ENCODE peak calls at places on chromosomes 13 and 19, in five cellular contexts. S, Q, F, G and X are unnamed samples.
A peak's percentile ranks its signal among the peaks of the same experiment; 100 is the strongest.

GRCh38 chr19:31066385-31066784 is 282.9 kb downstream of the TSHZ3 start:
- DNase-seq in F (no peak), Q (no peak), S (peak; percentile 84), G (no peak), X (peak; percentile 78)

GRCh38 chr13:32790731-32791130 is 204.5 kb downstream of the PDS5B start:
- DNase-seq in S (no peak), Q (no peak), F (no peak), G (no peak), X (no peak)

GRCh38 chr19:35438527-35438926 is 9.5 kb upstream of the FFAR2 start:
- DNase-seq in G (no peak), F (no peak), S (no peak), Q (no peak), X (no peak)

GRCh38 chr19:55641376-55642152 is 762 bp downstream of the ZNF580 start:
- DNase-seq in G (peak; percentile 45), F (no peak), Q (no peak), S (peak; percentile 68), X (peak; percentile 18)

GRCh38 chr13:74557870-74558269 is 423.7 kb upstream of the KLF12 start:
- DNase-seq in S (no peak), Q (no peak), F (no peak), G (no peak), X (no peak)

GRCh38 chr19:38034153-38034835 is 127.3 kb downstream of the SIPA1L3 start:
- DNase-seq in G (no peak), S (no peak), F (no peak), Q (no peak), X (peak; percentile 62)

GRCh38 chr19:23971598-23971997 is 56.9 kb downstream of the ZNF726 start:
- DNase-seq in Q (no peak), S (no peak), G (peak; percentile 42), F (no peak), X (no peak)

GRCh38 chr19:33763661-33764343 is 32.9 kb upstream of the KCTD15 start:
- DNase-seq in F (no peak), S (no peak), G (peak; percentile 91), Q (no peak), X (no peak)

GRCh38 chr19:10111405-10111811 is at the start of gene P2RY11:
- DNase-seq in F (peak; percentile 75), S (no peak), Q (peak; percentile 11), G (peak; percentile 23), X (no peak)

GRCh38 chr13:46641274-46642081 is 88.5 kb downstream of the LRCH1 start:
- DNase-seq in G (no peak), S (no peak), F (no peak), Q (no peak), X (no peak)

GRCh38 chr19:2529473-2529918 is 53.6 kb downstream of the GADD45B start:
- DNase-seq in F (no peak), G (no peak), Q (no peak), S (peak; percentile 68), X (peak; percentile 96)

GRCh38 chr13:75968103-75968838 is 332.1 kb downstream of the LMO7 start:
- DNase-seq in G (no peak), S (no peak), Q (no peak), F (no peak), X (peak; percentile 26)

GRCh38 chr13:80359459-80360297 is 18.8 kb upstream of the SPRY2 start:
- DNase-seq in F (no peak), Q (peak; percentile 30), G (no peak), S (no peak), X (no peak)

GRCh38 chr19:7385062-7385461 is 36.3 kb downstream of the ARHGEF18 start:
- DNase-seq in G (no peak), S (no peak), F (no peak), Q (no peak), X (no peak)

GRCh38 chr19:11560404-11560988 is 1.5 kb upstream of the ELOF1 start:
- DNase-seq in F (peak; percentile 83), S (no peak), G (peak; percentile 79), Q (peak; percentile 73), X (peak; percentile 84)

GRCh38 chr19:36093146-36093662 is 17.7 kb upstream of the OVOL3 start:
- DNase-seq in F (peak; percentile 19), G (no peak), S (no peak), Q (no peak), X (no peak)

GRCh38 chr19:45076029-45076850 is at the start of gene ZNF296:
- DNase-seq in Q (peak; percentile 88), G (no peak), S (peak; percentile 94), F (no peak), X (no peak)

GRCh38 chr13:110266431-110266809 is 40.5 kb downstream of the COL4A1 start:
- DNase-seq in S (no peak), F (no peak), Q (no peak), G (no peak), X (no peak)

GRCh38 chr19:38852231-38853044 is 2.7 kb upstream of the HNRNPL start:
- DNase-seq in F (no peak), G (peak; percentile 43), Q (peak; percentile 49), S (peak; percentile 86), X (peak; percentile 79)

GRCh38 chr19:1206733-1207301 is 1.2 kb downstream of the STK11 start:
- DNase-seq in S (no peak), G (no peak), F (no peak), Q (no peak), X (no peak)

GRCh38 chr13:23701646-23702045 is 131.4 kb downstream of the TNFRSF19 start:
- DNase-seq in Q (no peak), G (no peak), S (no peak), F (no peak), X (peak; percentile 77)

GRCh38 chr13:60519496-60519895 is 122.5 kb downstream of the TDRD3 start:
- DNase-seq in F (no peak), Q (no peak), S (no peak), G (no peak), X (no peak)

DNA sequence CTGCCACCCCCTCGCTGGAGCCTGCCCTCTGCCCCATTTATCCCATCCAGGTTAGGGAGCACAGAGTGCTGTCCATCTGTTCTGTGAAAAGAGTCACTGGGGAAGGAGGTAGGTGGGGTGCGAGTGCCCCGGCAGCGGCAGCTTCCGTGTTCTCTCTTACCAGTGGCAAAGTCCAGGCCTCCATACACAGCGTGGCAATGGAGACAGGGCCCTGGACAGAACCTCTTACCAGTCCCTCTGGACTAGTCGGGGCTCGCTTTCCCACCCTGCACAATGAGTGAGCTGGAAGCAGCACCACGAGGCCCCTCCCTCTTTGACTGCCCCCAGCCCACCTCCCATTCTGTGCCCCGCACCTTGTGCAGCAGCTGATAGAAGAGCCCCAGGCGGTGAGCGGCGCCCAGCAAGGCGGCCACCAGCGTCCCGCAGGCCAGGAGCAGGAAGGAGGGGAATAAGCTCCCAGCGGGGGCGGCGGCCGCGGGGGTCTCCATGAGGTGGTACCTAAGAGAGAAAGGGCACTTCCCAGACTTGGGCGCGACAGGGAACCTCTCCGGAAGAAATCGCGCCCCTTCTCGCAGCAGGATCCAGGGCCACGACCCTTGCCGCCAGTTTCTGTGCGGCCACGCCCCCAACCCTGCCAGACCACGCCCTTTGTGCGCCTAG is 17.5 kb downstream of the SYDE1 start:
- DNase-seq in G (peak; percentile 88), F (no peak), S (no peak), Q (peak; percentile 34), X (no peak)
- TF ChIP-seq RCOR1 in G (no peak), F (no peak), S (no peak), Q (no peak), X (no peak)

GRCh38 chr13:106375085-106375484 is 160.4 kb downstream of the EFNB2 start:
- DNase-seq in Q (no peak), F (no peak), G (no peak), S (no peak), X (no peak)

GRCh38 chr13:106372199-106373160 is 163.0 kb downstream of the EFNB2 start:
- DNase-seq in F (no peak), S (no peak), G (no peak), Q (no peak), X (peak; percentile 54)

GRCh38 chr13:106373304-106373988 is 162.0 kb downstream of the EFNB2 start:
- DNase-seq in Q (no peak), F (no peak), S (no peak), G (no peak), X (no peak)

GRCh38 chr13:106374631-106375030 is 160.8 kb downstream of the EFNB2 start:
- DNase-seq in G (no peak), S (no peak), Q (no peak), F (no peak), X (no peak)

GRCh38 chr13:106373989-106374572 is 161.4 kb downstream of the EFNB2 start:
- DNase-seq in F (peak; percentile 69), Q (no peak), S (no peak), G (no peak), X (peak; percentile 73)
- TF ChIP-seq RCOR1 in F (no peak), Q (no peak), S (no peak), G (no peak), X (no peak)

GRCh38 chr19:47247308-47247990 is 8.9 kb upstream of the CCDC9 start:
- DNase-seq in S (peak; percentile 73), Q (peak; percentile 60), G (peak; percentile 74), F (no peak), X (peak; percentile 75)
- TF ChIP-seq RCOR1 in S (no peak), Q (peak; percentile 88), G (no peak), F (peak; percentile 47), X (no peak)

GRCh38 chr13:31110617-31111016 is 51.1 kb downstream of the HSPH1 start:
- DNase-seq in S (no peak), G (no peak), F (no peak), Q (no peak), X (no peak)

GRCh38 chr13:31110169-31110568 is 51.5 kb downstream of the HSPH1 start:
- DNase-seq in Q (no peak), S (no peak), G (no peak), F (no peak), X (no peak)

GRCh38 chr13:31114641-31115040 is 47.1 kb downstream of the HSPH1 start:
- DNase-seq in G (no peak), F (no peak), S (no peak), Q (no peak), X (no peak)

GRCh38 chr13:31107109-31107508 is 54.6 kb downstream of the HSPH1 start:
- DNase-seq in S (no peak), G (peak; percentile 26), Q (no peak), F (no peak), X (no peak)

GRCh38 chr13:31111136-31111535 is 50.6 kb downstream of the HSPH1 start:
- DNase-seq in S (no peak), G (no peak), F (no peak), Q (no peak), X (peak; percentile 65)
- TF ChIP-seq RCOR1 in S (no peak), G (no peak), F (no peak), Q (no peak), X (no peak)

GRCh38 chr19:20478936-20479335 is 86.6 kb downstream of the ZNF737 start:
- DNase-seq in S (no peak), G (no peak), Q (no peak), F (no peak), X (no peak)

GRCh38 chr19:20479483-20479882 is 86.1 kb downstream of the ZNF737 start:
- DNase-seq in S (no peak), G (no peak), F (no peak), Q (no peak), X (no peak)

DNA sequence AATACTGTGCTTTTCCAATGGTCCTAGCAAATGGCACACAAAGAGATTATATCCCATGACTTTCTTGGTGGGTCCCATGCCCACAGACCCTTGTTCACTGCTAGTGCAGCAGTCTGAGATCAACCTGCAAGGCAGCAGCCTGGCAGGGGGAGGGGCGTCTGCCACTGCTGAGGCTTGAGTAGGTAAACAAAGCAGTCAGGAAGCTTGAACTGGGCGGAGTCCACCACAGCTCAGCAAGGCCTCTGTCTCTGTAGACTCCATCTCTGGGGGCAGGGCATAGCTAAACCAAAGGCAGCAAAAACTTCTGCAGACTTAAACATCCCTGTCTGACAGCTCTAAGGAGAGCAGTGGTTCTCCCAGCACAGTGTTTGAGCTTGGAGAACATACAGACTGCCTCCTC is 82.9 kb downstream of the ZNF737 start:
- DNase-seq in G (no peak), Q (no peak), F (no peak), S (no peak), X (no peak)
- TF ChIP-seq RCOR1 in G (no peak), Q (no peak), F (no peak), S (no peak), X (no peak)